ENCODE peak calls at places on chromosomes 7 and 10, in eight cellular contexts. Q, K, Z, S, O, A, W and N are unnamed samples.

GRCh38 chr10:50375051-50375452 is 123.7 kb upstream of the ASAH2 start:
- DNase-seq in Q (no peak), K (no peak), Z (no peak), S (no peak), O (no peak), A (no peak), W (no peak), N (no peak)

GRCh38 chr10:54843932-54844331 is 42.9 kb upstream of the PCDH15 start:
- DNase-seq in Q (no peak), K (no peak), Z (no peak), S (no peak), O (no peak), A (no peak), W (no peak), N (no peak)

GRCh38 chr10:14449293-14449815 is 118.6 kb upstream of the FRMD4A start:
- DNase-seq in Q (no peak), K (no peak), Z (no peak), S (no peak), O (no peak), A (no peak), W (no peak), N (no peak)

GRCh38 chr7:155644971-155645509 is 579 bp downstream of the RBM33 start:
- DNase-seq in Q (peak), K (no peak), Z (no peak), S (peak), O (peak), A (peak), W (peak), N (peak)

GRCh38 chr10:92068900-92069299 is 145.3 kb downstream of the BTAF1 start:
- DNase-seq in Q (no peak), K (no peak), Z (no peak), S (no peak), O (no peak), A (peak), W (no peak), N (no peak)

GRCh38 chr10:29248156-29248555 is 40.7 kb upstream of the LYZL1 start:
- DNase-seq in Q (no peak), K (no peak), Z (no peak), S (no peak), O (no peak), A (no peak), W (no peak), N (no peak)

GRCh38 chr7:128165927-128166420 is 75.1 kb upstream of the LEP start:
- DNase-seq in Q (no peak), K (no peak), Z (no peak), S (no peak), O (no peak), A (no peak), W (no peak), N (no peak)

GRCh38 chr7:64183126-64183742 is 23.8 kb upstream of the ZNF735 start:
- DNase-seq in Q (peak), K (no peak), Z (no peak), S (no peak), O (no peak), A (no peak), W (peak), N (no peak)

GRCh38 chr7:17147409-17147808 is 151.0 kb upstream of the AHR start:
- DNase-seq in Q (no peak), K (no peak), Z (no peak), S (no peak), O (no peak), A (no peak), W (no peak), N (no peak)

GRCh38 chr10:119189811-119190282 is 11.2 kb upstream of the PRDX3 start:
- DNase-seq in Q (no peak), K (no peak), Z (no peak), S (no peak), O (no peak), A (peak), W (no peak), N (no peak)

GRCh38 chr10:32199724-32200394 is 143.6 kb upstream of the KIF5B start:
- DNase-seq in Q (peak), K (no peak), Z (no peak), S (no peak), O (no peak), A (no peak), W (no peak), N (no peak)

GRCh38 chr10:5293691-5294550 is 70.8 kb upstream of the UCN3 start:
- DNase-seq in Q (peak), K (no peak), Z (peak), S (peak), O (no peak), A (peak), W (peak), N (peak)

GRCh38 chr7:3943265-3943664 is 642.2 kb downstream of the SDK1 start:
- DNase-seq in Q (no peak), K (no peak), Z (no peak), S (no peak), O (no peak), A (no peak), W (no peak), N (no peak)

GRCh38 chr10:88991900-88992237 is 1.3 kb downstream of the FAS start:
- DNase-seq in Q (no peak), K (no peak), Z (no peak), S (no peak), O (no peak), A (peak), W (no peak), N (no peak)

GRCh38 chr10:101018600-101019439 is 12.1 kb downstream of the PDZD7 start:
- DNase-seq in Q (peak), K (peak), Z (peak), S (peak), O (no peak), A (peak), W (peak), N (peak)

GRCh38 chr7:80134536-80135305 is at the start of gene GNAI1:
- DNase-seq in Q (peak), K (no peak), Z (peak), S (peak), O (peak), A (peak), W (no peak), N (peak)

GRCh38 chr10:51528527-51528926 is 170.9 kb downstream of the CSTF2T start:
- DNase-seq in Q (no peak), K (no peak), Z (no peak), S (no peak), O (no peak), A (no peak), W (no peak), N (no peak)

GRCh38 chr7:28112883-28113540 is 67.6 kb downstream of the JAZF1 start:
- DNase-seq in Q (no peak), K (peak), Z (no peak), S (no peak), O (peak), A (peak), W (no peak), N (no peak)

GRCh38 chr7:34281260-34281659 is 375.9 kb downstream of the BMPER start:
- DNase-seq in Q (no peak), K (no peak), Z (no peak), S (no peak), O (no peak), A (peak), W (no peak), N (no peak)

GRCh38 chr7:44386139-44386913 is 60.9 kb upstream of the CAMK2B start:
- DNase-seq in Q (no peak), K (no peak), Z (no peak), S (no peak), O (no peak), A (peak), W (no peak), N (no peak)

GRCh38 chr7:2175514-2175913 is 57.2 kb downstream of the MAD1L1 start:
- DNase-seq in Q (no peak), K (no peak), Z (no peak), S (peak), O (peak), A (peak), W (no peak), N (no peak)

GRCh38 chr7:44182827-44183226 is 6.4 kb downstream of the GCK start:
- DNase-seq in Q (no peak), K (no peak), Z (no peak), S (no peak), O (no peak), A (no peak), W (no peak), N (no peak)

GRCh38 chr10:81116201-81116600 is 578.5 kb downstream of the SH2D4B start:
- DNase-seq in Q (no peak), K (no peak), Z (no peak), S (no peak), O (no peak), A (no peak), W (no peak), N (no peak)

GRCh38 chr7:113608786-113609185 is 310.0 kb downstream of the PPP1R3A start:
- DNase-seq in Q (no peak), K (no peak), Z (no peak), S (no peak), O (no peak), A (no peak), W (no peak), N (no peak)

GRCh38 chr7:95501261-95501816 is 15.6 kb downstream of the ASB4 start:
- DNase-seq in Q (no peak), K (no peak), Z (no peak), S (no peak), O (no peak), A (peak), W (no peak), N (no peak)

GRCh38 chr10:38003588-38003987 is 6.9 kb upstream of the ZNF33A start:
- DNase-seq in Q (no peak), K (no peak), Z (no peak), S (no peak), O (no peak), A (no peak), W (no peak), N (no peak)

DNA sequence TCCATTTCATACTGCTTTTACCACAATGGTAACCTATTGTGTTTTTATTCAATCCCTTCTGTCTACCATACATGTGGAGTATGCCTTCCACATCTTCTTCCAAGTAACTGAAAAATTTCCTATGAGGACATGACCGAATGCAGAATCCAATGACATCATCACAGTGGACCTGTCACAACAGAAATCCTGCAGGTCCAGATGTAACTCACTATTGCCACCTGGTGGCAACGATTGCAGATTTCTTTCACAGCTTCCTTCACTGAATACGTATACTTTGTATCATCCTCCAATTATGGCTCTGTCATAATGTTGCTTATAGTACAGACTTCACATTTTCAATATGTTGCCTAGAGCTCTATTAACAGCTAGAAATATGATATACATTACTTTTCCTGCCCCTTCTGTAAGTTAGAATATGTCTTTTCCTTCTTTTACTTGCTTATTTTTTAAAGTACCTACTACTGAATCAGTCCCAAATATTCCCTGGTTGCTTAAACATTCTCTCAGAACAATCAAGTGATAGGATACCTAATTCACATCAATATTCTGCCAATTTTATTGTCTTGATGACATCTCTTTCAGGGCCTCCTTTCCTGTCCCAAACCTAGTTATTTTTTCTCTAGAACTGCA is 45.4 kb downstream of the SLC13A1 start:
- DNase-seq in Q (no peak), K (peak), Z (peak), S (peak), O (peak), A (peak), W (no peak), N (peak)
- TF ChIP-seq CTCF in Q (peak), K (peak), Z (peak), S (peak), O (peak), A (peak), W (peak), N (peak)

GRCh38 chr7:89695241-89695640 is 459.0 kb upstream of the STEAP1 start:
- DNase-seq in Q (no peak), K (no peak), Z (no peak), S (no peak), O (no peak), A (no peak), W (no peak), N (no peak)
- TF ChIP-seq CTCF in Q (no peak), K (no peak), Z (no peak), S (no peak), O (no peak), A (no peak), W (no peak), N (no peak)

DNA sequence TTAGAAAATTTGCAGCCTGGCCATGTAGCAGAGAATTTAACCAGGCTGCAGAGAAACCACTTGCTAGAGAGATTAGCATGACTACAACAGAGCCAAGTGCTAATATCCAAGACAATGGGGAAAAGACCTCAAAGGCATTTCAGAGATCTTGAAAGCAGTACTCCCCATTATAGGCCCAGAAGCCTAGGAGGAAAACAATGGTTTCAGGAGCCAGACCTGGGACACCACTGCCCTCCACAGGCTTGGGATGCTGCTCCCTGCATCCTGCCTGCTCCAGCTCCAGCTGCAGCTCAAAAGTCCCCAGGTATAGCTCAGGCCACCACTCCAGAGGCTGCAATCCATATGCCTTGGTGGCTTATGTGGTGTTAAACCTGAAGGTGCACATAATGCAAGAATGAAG is 101.5 kb upstream of the TMEM72 start:
- DNase-seq in Q (no peak), K (no peak), Z (no peak), S (peak), O (no peak), A (peak), W (no peak), N (no peak)
- TF ChIP-seq CTCF in Q (no peak), K (no peak), Z (no peak), S (no peak), O (no peak), A (peak), W (no peak), N (no peak)

GRCh38 chr7:144388950-144389349 is 14.5 kb downstream of the NOBOX start:
- DNase-seq in Q (no peak), K (no peak), Z (no peak), S (no peak), O (no peak), A (no peak), W (no peak), N (no peak)

GRCh38 chr7:144384555-144385245 is 18.8 kb downstream of the NOBOX start:
- DNase-seq in Q (no peak), K (no peak), Z (no peak), S (no peak), O (no peak), A (peak), W (no peak), N (no peak)

GRCh38 chr7:144384071-144384470 is 19.4 kb downstream of the NOBOX start:
- DNase-seq in Q (no peak), K (no peak), Z (no peak), S (no peak), O (no peak), A (peak), W (no peak), N (no peak)

GRCh38 chr7:144390481-144390880 is 13.0 kb downstream of the NOBOX start:
- DNase-seq in Q (no peak), K (no peak), Z (no peak), S (no peak), O (no peak), A (no peak), W (no peak), N (no peak)

DNA sequence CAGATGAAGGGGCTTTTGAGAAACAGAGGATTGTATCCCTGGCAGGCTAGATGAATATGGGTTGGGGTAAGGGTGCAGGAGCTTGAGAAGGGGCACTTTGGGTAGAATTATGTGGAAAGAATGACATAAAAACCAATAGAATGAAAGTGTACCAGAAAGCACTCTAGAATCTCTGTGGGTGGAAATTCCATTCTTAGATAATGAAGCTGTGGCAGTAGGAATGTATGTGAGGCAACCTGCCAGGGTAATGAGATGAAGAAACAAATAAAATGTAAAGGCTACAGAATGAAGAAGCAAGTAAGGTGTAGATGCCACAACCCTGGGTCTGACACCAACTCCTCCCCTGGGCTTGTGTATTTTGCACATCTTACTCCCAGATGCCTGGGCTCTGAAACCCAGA is 16.8 kb downstream of the NOBOX start:
- DNase-seq in Q (no peak), K (no peak), Z (no peak), S (no peak), O (no peak), A (peak), W (no peak), N (no peak)
- TF ChIP-seq CTCF in Q (no peak), K (no peak), Z (no peak), S (no peak), O (no peak), A (no peak), W (no peak), N (no peak)

GRCh38 chr7:22087861-22088260 is 142.2 kb upstream of the CDCA7L start:
- DNase-seq in Q (no peak), K (no peak), Z (no peak), S (no peak), O (no peak), A (no peak), W (no peak), N (no peak)
- TF ChIP-seq CTCF in Q (no peak), K (no peak), Z (no peak), S (no peak), O (no peak), A (no peak), W (no peak), N (no peak)

DNA sequence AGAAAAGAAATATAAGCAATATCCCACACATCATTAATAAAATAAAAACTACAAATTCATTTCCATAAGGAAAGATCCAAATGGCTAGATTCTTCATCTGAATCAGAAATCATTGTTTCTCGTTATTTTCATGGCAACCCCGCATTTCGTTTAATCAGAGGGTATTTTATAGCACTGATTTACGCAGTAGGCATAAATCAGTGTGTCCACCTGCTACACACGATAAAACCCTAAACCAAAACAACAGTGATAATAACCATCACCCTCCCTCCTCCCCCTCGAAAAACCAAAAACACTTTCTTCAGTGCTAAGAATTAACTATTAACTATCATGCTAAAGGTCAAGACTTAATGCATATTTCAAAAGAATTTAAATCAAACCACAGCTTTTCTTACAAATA is 16.5 kb downstream of the FKBP14 start:
- DNase-seq in Q (no peak), K (no peak), Z (no peak), S (no peak), O (no peak), A (no peak), W (no peak), N (no peak)
- TF ChIP-seq CTCF in Q (no peak), K (no peak), Z (no peak), S (no peak), O (no peak), A (no peak), W (no peak), N (no peak)

GRCh38 chr10:73769396-73769795 is 12.5 kb upstream of the CHCHD1 start:
- DNase-seq in Q (no peak), K (no peak), Z (no peak), S (no peak), O (no peak), A (no peak), W (no peak), N (no peak)

GRCh38 chr10:73774637-73775036 is 7.2 kb upstream of the CHCHD1 start:
- DNase-seq in Q (no peak), K (no peak), Z (no peak), S (no peak), O (no peak), A (peak), W (no peak), N (no peak)

GRCh38 chr10:73771722-73772279 is 10.0 kb upstream of the CHCHD1 start:
- DNase-seq in Q (peak), K (peak), Z (no peak), S (peak), O (no peak), A (peak), W (peak), N (no peak)

GRCh38 chr10:73772280-73773151 is 9.3 kb upstream of the CHCHD1 start:
- DNase-seq in Q (peak), K (peak), Z (peak), S (peak), O (peak), A (peak), W (peak), N (peak)

GRCh38 chr10:73773152-73773879 is 8.5 kb upstream of the CHCHD1 start:
- DNase-seq in Q (no peak), K (no peak), Z (no peak), S (no peak), O (no peak), A (peak), W (no peak), N (no peak)
- TF ChIP-seq CTCF in Q (no peak), K (no peak), Z (no peak), S (no peak), O (no peak), A (no peak), W (no peak), N (no peak)

GRCh38 chr10:71957546-71958275 is 6.5 kb upstream of the CHST3 start:
- DNase-seq in Q (no peak), K (no peak), Z (no peak), S (no peak), O (no peak), A (no peak), W (no peak), N (no peak)
- TF ChIP-seq CTCF in Q (no peak), K (no peak), Z (peak), S (peak), O (no peak), A (no peak), W (no peak), N (no peak)

DNA sequence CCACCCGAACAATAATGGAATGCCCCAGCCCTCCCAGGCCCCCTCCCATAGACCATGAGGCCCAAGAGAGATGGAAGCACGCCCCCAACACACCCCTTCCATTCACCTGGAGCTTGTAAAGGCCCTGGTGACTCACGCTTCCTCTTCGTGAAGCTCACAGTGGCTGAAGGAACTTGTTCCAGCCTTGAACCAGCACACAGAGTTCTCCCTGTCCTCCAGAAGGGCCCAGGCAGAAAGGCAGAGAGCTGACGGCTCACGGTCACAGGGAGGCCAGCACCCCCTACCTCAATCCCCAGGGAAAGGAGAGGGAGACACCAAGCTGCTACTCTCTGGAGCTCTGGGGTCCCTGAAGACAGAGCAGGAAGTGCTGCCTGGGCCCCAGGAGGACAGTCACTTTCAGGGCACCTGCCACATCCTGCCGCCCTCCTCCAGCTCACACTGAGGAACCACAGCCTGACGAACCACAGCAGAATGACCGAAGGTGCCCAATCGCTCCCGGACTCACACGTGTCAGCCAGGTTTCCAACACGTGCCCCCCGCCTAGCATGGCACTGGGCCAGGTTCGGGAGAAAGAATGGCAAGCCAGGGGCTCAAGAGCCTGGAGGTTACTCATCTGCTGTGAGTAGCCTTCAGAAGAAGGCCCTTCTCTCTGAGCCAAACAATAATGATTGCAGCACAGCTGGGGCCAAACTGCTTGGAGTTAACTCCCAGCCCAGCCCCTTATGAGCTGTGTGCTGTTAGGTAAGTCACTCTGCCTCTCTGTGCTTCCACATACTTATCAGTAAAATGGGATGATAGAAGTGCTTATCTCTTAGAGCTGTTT is 52.8 kb downstream of the DLG5 start:
- DNase-seq in Q (no peak), K (no peak), Z (no peak), S (peak), O (peak), A (peak), W (peak), N (no peak)
- TF ChIP-seq CTCF in Q (no peak), K (no peak), Z (no peak), S (no peak), O (no peak), A (no peak), W (no peak), N (no peak)